ENCODE peak calls at places on chromosome 15, in seven cellular contexts. O, C, A, L, I, Q and P are unnamed samples.

GRCh38 chr15:77864211-77865105 is 213.1 kb downstream of the TBC1D2B start:
- DNase-seq in O (no peak), C (no peak), A (no peak), L (no peak), I (no peak), Q (no peak), P (no peak)

GRCh38 chr15:38225381-38225780 is 27.3 kb upstream of the SPRED1 start:
- DNase-seq in O (no peak), C (no peak), A (no peak), L (no peak), I (no peak), Q (no peak), P (no peak)

GRCh38 chr15:52111517-52112202 is 915 bp downstream of the BCL2L10 start:
- DNase-seq in O (peak), C (no peak), A (no peak), L (no peak), I (no peak), Q (no peak), P (no peak)

GRCh38 chr15:62840518-62841268 is 201.9 kb upstream of the TPM1 start:
- DNase-seq in O (no peak), C (no peak), A (no peak), L (no peak), I (no peak), Q (no peak), P (no peak)

GRCh38 chr15:68732451-68732850 is 88.2 kb downstream of the ANP32A start:
- DNase-seq in O (no peak), C (no peak), A (no peak), L (no peak), I (no peak), Q (no peak), P (no peak)

GRCh38 chr15:40582726-40583246 is 11.3 kb upstream of the KNL1 start:
- DNase-seq in O (peak), C (no peak), A (no peak), L (no peak), I (peak), Q (no peak), P (no peak)

GRCh38 chr15:88048759-88049158 is 207.8 kb downstream of the NTRK3 start:
- DNase-seq in O (no peak), C (no peak), A (no peak), L (no peak), I (no peak), Q (no peak), P (no peak)

GRCh38 chr15:77409259-77410156 is 10.4 kb downstream of the PEAK1 start:
- DNase-seq in O (peak), C (peak), A (no peak), L (no peak), I (no peak), Q (no peak), P (no peak)

GRCh38 chr15:75237316-75237982 is 20.7 kb upstream of the GOLGA6C start:
- DNase-seq in O (no peak), C (no peak), A (no peak), L (peak), I (no peak), Q (no peak), P (no peak)

GRCh38 chr15:64717735-64718495 is 57.5 kb downstream of the RBPMS2 start:
- DNase-seq in O (no peak), C (no peak), A (no peak), L (no peak), I (no peak), Q (no peak), P (no peak)

GRCh38 chr15:88688394-88688933 is 49.6 kb downstream of the ISG20 start:
- DNase-seq in O (no peak), C (no peak), A (no peak), L (no peak), I (no peak), Q (no peak), P (peak)